ENCODE peak calls at places on chromosomes 1 and 21, in nine cellular contexts. P is adrenal gland, Q is body of pancreas, C is uterus, E is K562, S is breast epithelium, I is A549, H is prostate gland, V is esophagus squamous epithelium. Z is an unnamed sample.

GRCh38 chr1:154730986-154731489 is 123.1 kb upstream of the ADAR start:
- DNase-seq in Q (no peak), V (no peak), P (peak; percentile 18), C (peak; percentile 71), S (no peak), H (no peak), I (no peak), E (no peak), Z (no peak)

GRCh38 chr1:226443033-226443432 is 35.1 kb upstream of the PARP1 start:
- DNase-seq in E (no peak), V (no peak), Q (no peak), H (no peak), C (no peak), I (no peak), S (no peak), P (no peak), Z (no peak)

GRCh38 chr1:235018161-235018560 is 110.5 kb downstream of the TOMM20 start:
- DNase-seq in S (peak; percentile 81), Q (no peak), C (no peak), I (peak; percentile 17), E (no peak), P (no peak), V (no peak), H (no peak), Z (peak; percentile 32)

GRCh38 chr1:143604887-143605286 is 366.9 kb downstream of the FAM72C start:
- DNase-seq in V (no peak), H (no peak), S (no peak), P (no peak), I (no peak), E (no peak), C (no peak), Q (no peak), Z (no peak)

GRCh38 chr21:36918291-36918690 is 48.2 kb downstream of the HLCS start:
- DNase-seq in Q (no peak), V (no peak), I (no peak), H (no peak), S (no peak), C (no peak), E (no peak), P (no peak), Z (peak; percentile 52)

GRCh38 chr1:219514728-219515127 is 98.2 kb downstream of the ZC3H11B start:
- DNase-seq in Q (peak; percentile 37), V (no peak), E (no peak), H (no peak), C (no peak), I (no peak), S (no peak), P (no peak), Z (no peak)

GRCh38 chr1:184805667-184806295 is 51.1 kb upstream of the EDEM3 start:
- DNase-seq in H (peak; percentile 92), E (peak; percentile 85), I (peak; percentile 76), C (peak; percentile 93), P (peak; percentile 94), S (peak; percentile 91), Q (peak; percentile 93), V (peak; percentile 15), Z (peak; percentile 82)

GRCh38 chr21:38075833-38076567 is 159.7 kb upstream of the KCNJ6 start:
- DNase-seq in I (no peak), S (no peak), H (no peak), C (no peak), E (no peak), Q (no peak), P (no peak), V (no peak), Z (no peak)

GRCh38 chr1:163231385-163231784 is 28.7 kb upstream of the RGS5 start:
- DNase-seq in P (no peak), E (no peak), H (no peak), I (no peak), Q (no peak), C (no peak), V (no peak), S (no peak), Z (no peak)

GRCh38 chr1:96968582-96969378 is 247.2 kb downstream of the PTBP2 start:
- DNase-seq in C (no peak), S (no peak), E (no peak), P (no peak), I (no peak), H (no peak), Q (no peak), V (no peak), Z (no peak)

GRCh38 chr1:188715566-188715965 is 1762.1 kb downstream of the BRINP3 start:
- DNase-seq in S (no peak), H (no peak), E (no peak), Q (no peak), P (no peak), C (no peak), I (peak; percentile 1), V (no peak), Z (no peak)

GRCh38 chr21:26177741-26178452 is 7.3 kb upstream of the APP start:
- DNase-seq in C (no peak), S (no peak), E (no peak), H (no peak), V (no peak), P (no peak), Q (no peak), I (no peak), Z (no peak)

GRCh38 chr21:26171310-26172100 is 935 bp upstream of the APP start:
- DNase-seq in V (no peak), Q (no peak), I (no peak), E (no peak), H (no peak), C (no peak), S (no peak), P (no peak), Z (no peak)

GRCh38 chr21:26179501-26179900 is 8.9 kb upstream of the APP start:
- DNase-seq in S (no peak), P (no peak), H (no peak), V (no peak), I (no peak), Q (no peak), C (no peak), E (no peak), Z (no peak)

GRCh38 chr21:26177187-26177586 is 6.6 kb upstream of the APP start:
- DNase-seq in S (no peak), I (no peak), V (no peak), P (no peak), H (no peak), E (no peak), Q (no peak), C (no peak), Z (peak; percentile 25)
- H3K27ac ChIP-seq in S (no peak overlapping the region), I (no peak overlapping the region), V (no peak overlapping the region), P (no peak overlapping the region), H (no peak overlapping the region), E (no peak overlapping the region), Q (no peak overlapping the region), C (no peak overlapping the region), Z (no peak overlapping the region)

DNA sequence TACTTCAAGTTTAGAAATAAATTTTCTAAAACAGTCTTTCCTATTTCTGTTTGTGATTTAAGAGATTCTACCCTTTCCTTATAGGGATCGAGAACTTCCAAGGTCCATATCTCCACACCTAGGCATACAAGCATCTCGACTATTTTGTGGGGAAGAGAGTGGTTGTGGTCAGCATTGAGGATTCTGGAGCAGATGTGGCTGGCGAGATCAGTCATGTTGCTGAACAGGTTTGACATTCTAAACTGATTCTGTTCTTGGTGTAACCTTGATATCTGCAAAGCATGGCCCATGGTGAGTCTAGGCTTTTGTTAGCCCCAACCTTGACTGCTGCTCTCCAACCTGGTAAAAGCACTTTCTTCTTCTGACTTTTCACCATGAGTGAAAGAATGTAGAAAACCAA is 167.6 kb upstream of the POGK start:
- DNase-seq in H (no peak), P (no peak), Q (no peak), E (no peak), V (no peak), I (no peak), S (no peak), C (no peak), Z (no peak)
- TF ChIP-seq POLR2A in H (no peak), P (no peak), Q (no peak), E (no peak), V (no peak), I (no peak), S (no peak), C (no peak), Z (no peak)

DNA sequence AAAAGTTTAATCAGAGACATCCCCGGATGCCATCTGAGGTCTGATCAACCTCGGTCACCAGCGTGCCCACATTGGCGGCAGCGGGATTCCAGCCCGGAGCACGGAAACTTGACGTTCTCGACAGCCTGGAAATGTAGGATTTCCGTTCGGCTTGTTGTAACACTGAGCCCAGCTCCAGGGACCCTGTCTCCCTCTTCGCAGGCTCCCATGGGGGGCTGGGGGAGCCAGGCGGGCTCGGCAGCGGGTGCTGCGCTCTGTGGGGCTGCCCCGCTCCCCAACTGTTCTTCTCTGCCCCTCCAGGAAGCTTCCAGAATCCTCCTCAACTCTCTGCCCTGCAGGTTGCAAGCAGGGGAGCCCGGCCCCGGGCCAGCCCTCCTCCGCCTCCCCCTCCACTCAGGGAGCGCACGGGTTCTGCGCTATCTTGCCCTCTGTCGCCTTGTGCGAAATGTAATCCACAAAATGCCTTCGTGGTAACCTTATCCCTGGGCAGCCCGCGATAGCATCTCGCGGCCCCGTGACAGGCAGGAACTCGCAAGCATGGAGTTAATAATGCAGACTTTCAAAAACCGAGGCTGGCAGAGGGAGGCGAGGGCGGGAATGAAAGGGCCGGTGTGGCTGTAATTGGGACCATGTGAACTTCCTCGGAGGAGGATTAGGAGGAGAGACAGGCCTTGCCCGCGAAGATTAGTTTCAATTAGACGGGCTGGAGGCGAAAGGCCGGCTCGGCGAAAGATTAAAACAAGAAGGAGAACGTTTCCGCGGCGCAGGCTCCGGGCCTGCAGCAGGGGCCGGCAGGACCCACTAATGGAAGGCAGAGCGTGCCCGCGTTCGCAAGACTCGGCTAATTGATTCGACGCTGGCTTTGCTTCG is 53.9 kb upstream of the TTC34 start:
- DNase-seq in P (no peak), C (no peak), I (no peak), Q (no peak), H (peak; percentile 12), E (no peak), S (no peak), V (no peak), Z (no peak)
- H3K9me3 ChIP-seq in P (no peaks in the 10 kb centered on the region), C (no peaks in the 10 kb centered on the region), I (no peaks in the 10 kb centered on the region), Q (no peaks in the 10 kb centered on the region), H (no peaks in the 10 kb centered on the region), E (no peaks in the 10 kb centered on the region), S (no peaks in the 10 kb centered on the region), V (no peaks in the 10 kb centered on the region), Z (no peaks in the 10 kb centered on the region)

DNA sequence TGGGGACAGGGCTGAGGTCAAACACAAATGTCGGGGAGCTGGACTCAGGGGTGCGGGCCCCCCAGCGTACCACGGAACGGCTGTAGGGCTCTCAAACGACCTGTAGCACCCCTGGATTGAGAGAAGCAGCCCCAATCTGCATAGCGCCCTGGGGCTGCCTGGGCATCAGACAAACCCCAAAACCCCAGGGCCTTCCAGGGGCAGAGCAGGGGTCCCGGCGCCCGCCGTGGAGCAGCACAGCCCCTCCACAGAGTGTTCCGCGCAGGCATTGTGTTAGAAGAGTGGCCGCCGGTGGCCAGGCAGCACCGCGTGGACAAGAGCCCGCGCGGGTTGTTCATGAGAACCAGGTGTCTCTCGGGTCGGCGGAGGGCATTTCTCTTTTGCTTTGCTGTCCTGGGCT is 64.2 kb upstream of the ARHGEF16 start:
- DNase-seq in P (no peak), Q (no peak), H (no peak), S (no peak), V (no peak), E (no peak), C (no peak), I (no peak), Z (no peak)
- H3K27ac ChIP-seq in P (no peak overlapping the region), Q (no peak overlapping the region), H (no peak overlapping the region), S (no peak overlapping the region), V (no peak overlapping the region), E (no peak overlapping the region), C (no peak overlapping the region), I (no peak overlapping the region), Z (no peak overlapping the region)

Z was measured in gastrocnemius medialis.